ENCODE peak calls at places on chromosomes 16 and 17, in six cellular contexts. N, S, J, Z, E and W are unnamed samples.

GRCh38 chr16:57305159-57305811 is 20.8 kb upstream of the PLLP start:
- DNase-seq in N (no peak), S (no peak), J (no peak), Z (no peak), E (no peak), W (no peak)

GRCh38 chr16:17532338-17532995 is 61.7 kb upstream of the XYLT1 start:
- DNase-seq in N (no peak), S (no peak), J (no peak), Z (no peak), E (no peak), W (no peak)

GRCh38 chr16:89519881-89520280 is 11.7 kb downstream of the SPG7 start:
- DNase-seq in N (no peak), S (no peak), J (no peak), Z (no peak), E (no peak), W (no peak)

GRCh38 chr17:62163847-62164246 is 98.8 kb upstream of the MED13 start:
- DNase-seq in N (no peak), S (no peak), J (no peak), Z (no peak), E (peak; percentile 73), W (no peak)

GRCh38 chr16:4535627-4536108 is 2.9 kb downstream of the CDIP1 start:
- DNase-seq in N (no peak), S (no peak), J (no peak), Z (no peak), E (no peak), W (no peak)

GRCh38 chr16:15665107-15665506 is 15.1 kb downstream of the NDE1 start:
- DNase-seq in N (no peak), S (no peak), J (no peak), Z (no peak), E (no peak), W (no peak)

GRCh38 chr17:82875418-82875856 is 35.6 kb upstream of the ZNF750 start:
- DNase-seq in N (no peak), S (no peak), J (peak; percentile 81), Z (peak; percentile 71), E (peak; percentile 95), W (no peak)

GRCh38 chr16:47059991-47060390 is 83.8 kb downstream of the NETO2 start:
- DNase-seq in N (no peak), S (no peak), J (no peak), Z (no peak), E (no peak), W (no peak)

GRCh38 chr17:751269-752001 is 629 bp downstream of the GEMIN4 start:
- DNase-seq in N (peak; percentile 67), S (peak; percentile 29), J (no peak), Z (peak; percentile 54), E (peak; percentile 27), W (peak; percentile 45)

GRCh38 chr16:77991701-77992100 is 30.6 kb upstream of the CLEC3A start:
- DNase-seq in N (no peak), S (no peak), J (peak; percentile 77), Z (no peak), E (no peak), W (no peak)

GRCh38 chr16:20906225-20906870 is 5.8 kb downstream of the LYRM1 start:
- DNase-seq in N (peak; percentile 77), S (no peak), J (no peak), Z (no peak), E (peak; percentile 77), W (peak; percentile 85)

GRCh38 chr17:3772764-3773163 is 28.2 kb downstream of the ITGAE start:
- DNase-seq in N (no peak), S (no peak), J (peak; percentile 86), Z (no peak), E (no peak), W (no peak)

GRCh38 chr17:39671651-39672521 is 3.6 kb downstream of the PNMT start:
- DNase-seq in N (peak; percentile 53), S (no peak), J (peak; percentile 86), Z (peak; percentile 80), E (peak; percentile 16), W (peak; percentile 27)

GRCh38 chr17:312476-313148 is 40.0 kb downstream of the RPH3AL start:
- DNase-seq in N (no peak), S (no peak), J (no peak), Z (no peak), E (no peak), W (no peak)

GRCh38 chr17:34107019-34107418 is 148.1 kb upstream of the CCL2 start:
- DNase-seq in N (no peak), S (no peak), J (peak; percentile 9), Z (no peak), E (no peak), W (no peak)
- H4K91ac ChIP-seq in N (no peak overlapping the region), S (no peak overlapping the region), J (no peak overlapping the region), Z (no peak overlapping the region), E (no peak overlapping the region), W (no peak overlapping the region)

DNA sequence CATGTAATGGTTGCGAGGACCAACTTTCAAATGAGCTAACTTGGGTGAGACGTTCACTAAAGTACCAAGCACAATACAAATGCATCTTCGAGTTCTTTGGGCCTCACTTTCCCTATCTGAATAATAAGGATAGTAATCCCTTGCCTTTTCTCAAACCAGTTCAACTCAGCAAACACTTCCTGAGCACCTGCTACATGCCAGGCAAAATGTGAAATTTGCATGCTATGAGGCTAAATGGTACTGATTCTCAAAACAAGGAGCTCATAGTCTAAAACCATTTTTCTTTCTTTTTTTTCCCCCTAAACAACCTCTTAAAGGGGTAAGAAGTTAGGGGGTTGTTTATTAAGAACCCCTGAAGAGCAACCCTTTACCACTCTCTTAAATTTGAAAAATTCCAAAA is 101.4 kb upstream of the HLF start:
- DNase-seq in N (no peak), S (no peak), J (no peak), Z (no peak), E (no peak), W (no peak)
- H4K91ac ChIP-seq in N (no peak overlapping the region), S (no peak overlapping the region), J (no peak overlapping the region), Z (no peak overlapping the region), E (no peak overlapping the region), W (no peak overlapping the region)

DNA sequence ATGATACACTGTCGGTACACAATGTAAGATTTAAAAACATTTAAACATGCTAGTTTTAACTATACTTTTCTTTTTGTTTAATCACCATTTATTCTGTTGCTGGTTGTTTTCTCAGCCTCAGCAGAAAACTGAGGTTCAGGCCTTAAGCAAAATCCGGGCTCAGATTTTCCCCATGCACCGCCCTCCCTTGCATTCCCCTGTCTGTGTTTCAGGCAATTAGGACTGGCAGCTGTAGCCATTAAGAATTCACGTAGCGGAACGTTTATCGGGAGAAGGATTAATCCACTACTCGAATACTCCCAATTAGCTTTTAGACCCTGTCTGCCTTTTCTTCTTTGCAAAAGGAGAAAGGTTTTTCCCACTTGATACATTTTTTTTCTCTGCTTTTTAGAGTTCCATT is 173.0 kb downstream of the RPTOR start:
- DNase-seq in N (no peak), S (no peak), J (no peak), Z (no peak), E (no peak), W (no peak)
- H4K91ac ChIP-seq in N (no peak overlapping the region), S (no peak overlapping the region), J (no peak overlapping the region), Z (no peak overlapping the region), E (no peak overlapping the region), W (no peak overlapping the region)

DNA sequence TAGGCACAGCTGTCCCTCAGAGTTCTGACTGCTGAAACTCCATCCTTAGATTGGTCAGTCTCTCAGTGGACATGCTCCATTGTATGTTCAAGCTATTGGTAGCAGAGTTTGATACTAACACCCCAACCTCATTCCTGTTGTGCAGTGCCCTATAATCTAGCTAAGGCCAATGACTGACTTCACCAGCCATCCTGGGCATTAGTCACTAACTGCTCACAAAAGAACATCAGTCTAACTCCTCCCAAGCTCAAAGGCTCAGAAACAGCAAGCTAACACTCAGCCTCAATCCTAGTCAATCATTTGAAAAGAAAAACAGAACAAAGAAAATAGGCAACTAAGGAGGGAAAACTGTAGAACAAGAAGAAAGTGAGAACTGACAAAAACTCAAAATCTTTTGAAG is 199.1 kb upstream of the C17orf78 start:
- DNase-seq in N (peak; percentile 27), S (no peak), J (no peak), Z (no peak), E (no peak), W (peak; percentile 55)
- H4K91ac ChIP-seq in N (no peak overlapping the region), S (no peak overlapping the region), J (no peak overlapping the region), Z (no peak overlapping the region), E (no peak overlapping the region), W (no peak overlapping the region)

GRCh38 chr16:67202426-67202825 is 3.5 kb downstream of the ELMO3 start:
- DNase-seq in N (no peak), S (no peak), J (no peak), Z (no peak), E (no peak), W (no peak)
- H4K91ac ChIP-seq in N (no peak overlapping the region), S (no peak overlapping the region), J (no peak overlapping the region), Z (no peak overlapping the region), E (no peak overlapping the region), W (no peak overlapping the region)

DNA sequence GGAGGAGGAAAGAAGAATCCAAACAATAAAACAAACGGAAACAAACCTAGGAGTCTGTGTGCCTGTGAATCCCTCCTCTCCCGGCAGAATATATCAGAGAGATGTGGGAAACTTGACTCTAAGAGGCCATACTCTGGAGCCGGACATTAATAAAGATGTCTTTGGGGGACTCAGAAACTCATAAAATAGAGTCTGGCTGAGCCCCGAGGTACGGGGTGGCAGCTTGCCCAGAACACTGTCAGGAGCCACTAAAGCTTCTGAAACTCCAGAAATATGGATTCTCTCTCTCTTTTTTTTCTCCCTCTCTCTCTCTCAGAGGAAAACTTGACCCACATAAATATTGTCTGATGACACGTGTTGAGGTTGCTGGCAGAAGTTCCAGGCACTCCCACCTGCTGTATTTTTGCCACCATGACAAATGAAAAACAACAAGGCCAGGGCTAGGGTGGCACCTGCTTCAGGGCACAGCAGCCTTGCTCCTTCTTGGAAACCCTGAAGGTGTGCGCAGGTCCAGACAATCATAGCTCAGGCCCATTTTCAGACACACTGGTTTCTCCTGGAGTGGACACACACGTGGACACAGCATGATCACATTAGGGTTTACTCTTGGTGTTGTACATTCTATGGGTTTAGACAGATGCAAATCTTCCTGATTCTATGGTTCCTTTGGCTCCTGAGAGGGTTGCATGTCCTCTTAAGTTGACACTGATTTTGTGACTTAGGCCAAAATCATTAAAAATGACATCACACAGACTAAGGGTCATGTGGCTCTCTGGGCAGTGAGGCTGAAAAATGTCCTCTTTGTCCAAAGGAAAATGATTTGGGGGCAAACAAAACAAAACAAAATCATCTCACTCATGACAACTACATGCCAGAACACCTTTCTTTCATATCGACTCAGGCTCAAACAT is 282.6 kb upstream of the IRX3 start:
- DNase-seq in N (no peak), S (no peak), J (no peak), Z (no peak), E (no peak), W (no peak)
- H4K91ac ChIP-seq in N (no peak overlapping the region), S (no peak overlapping the region), J (no peak overlapping the region), Z (no peak overlapping the region), E (no peak overlapping the region), W (no peak overlapping the region)

DNA sequence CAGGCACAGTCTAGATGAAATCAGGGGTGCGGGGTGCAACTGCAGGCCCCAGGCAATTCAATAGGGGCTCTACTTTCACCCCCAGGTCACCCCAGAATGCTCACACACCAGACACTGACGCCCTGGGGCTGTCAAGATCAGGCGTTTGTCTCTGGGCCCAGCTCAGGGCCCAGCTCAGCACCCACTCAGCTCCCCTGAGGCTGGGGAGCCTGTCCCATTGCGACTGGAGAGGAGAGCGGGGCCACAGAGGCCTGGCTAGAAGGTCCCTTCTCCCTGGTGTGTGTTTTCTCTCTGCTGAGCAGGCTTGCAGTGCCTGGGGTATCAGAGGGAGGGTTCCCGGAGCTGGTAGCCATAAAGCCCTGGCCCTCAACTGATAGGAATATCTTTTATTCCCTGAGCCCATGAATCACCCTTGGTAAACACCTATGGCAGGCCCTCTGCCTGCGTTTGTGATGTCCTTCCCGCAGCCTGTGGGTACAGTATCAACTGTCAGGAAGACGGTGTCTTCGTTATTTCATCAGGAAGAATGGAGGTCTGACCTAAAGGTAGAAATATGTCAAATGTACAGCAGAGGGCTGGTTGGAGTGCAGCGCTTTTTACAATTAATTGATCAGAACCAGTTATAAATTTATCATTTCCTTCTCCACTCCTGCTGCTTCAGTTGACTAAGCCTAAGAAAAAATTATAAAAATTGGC is 1.6 kb downstream of the HBA1 start:
- DNase-seq in N (no peak), S (no peak), J (no peak), Z (no peak), E (no peak), W (no peak)
- H4K91ac ChIP-seq in N (no peak overlapping the region), S (no peak overlapping the region), J (no peak overlapping the region), Z (no peak overlapping the region), E (no peak overlapping the region), W (no peak overlapping the region)